ENCODE peak calls at places on chromosomes 1 and 21, in nine cellular contexts. U is CD4-positive, CD25-positive, alpha-beta regulatory T cell; B is Peyer's patch; E is HAP-1; K is left lung; S is sigmoid colon; C is lung; T is astrocyte; D is PC-9. J is an unnamed sample. For H3K36me3 and H3K4me1, the result is how much of the 10 kb centered on the place peaks cover.

GRCh38 chr1:239795289-239795688 is 296.4 kb upstream of the FMN2 start:
- DNase-seq in B (no peak), C (no peak), T (no peak), K (no peak), E (no peak), D (no peak), U (no peak), S (no peak), J (no peak)

GRCh38 chr1:153928776-153929432 is 6.1 kb upstream of the GATAD2B start:
- DNase-seq in E (no peak), S (no peak), C (no peak), B (peak), K (no peak), U (no peak), D (no peak), T (no peak), J (peak)

GRCh38 chr1:43587594-43587993 is 56.9 kb downstream of the PTPRF start:
- DNase-seq in E (no peak), U (no peak), T (peak), B (no peak), C (no peak), K (no peak), D (no peak), S (no peak), J (peak)

GRCh38 chr1:67817319-67817718 is 15.9 kb downstream of the GNG12 start:
- DNase-seq in B (peak), C (no peak), S (no peak), T (no peak), K (no peak), U (no peak), D (no peak), E (no peak), J (no peak)

GRCh38 chr1:9861371-9861770 is 37.6 kb upstream of the CLSTN1 start:
- DNase-seq in E (peak), D (no peak), S (no peak), B (no peak), C (no peak), U (no peak), K (no peak), T (no peak), J (no peak)

GRCh38 chr1:56472860-56473259 is 106.5 kb downstream of the PLPP3 start:
- DNase-seq in D (no peak), T (no peak), C (no peak), E (no peak), B (peak), S (no peak), U (no peak), K (no peak), J (no peak)

GRCh38 chr21:32061755-32062154 is 188.9 kb downstream of the HUNK start:
- DNase-seq in K (no peak), B (no peak), S (no peak), U (no peak), C (no peak), D (no peak), T (no peak), E (no peak), J (no peak)

GRCh38 chr1:87335175-87335992 is 6.7 kb downstream of the LMO4 start:
- DNase-seq in T (peak), D (peak), B (peak), K (peak), S (peak), C (peak), U (peak), E (peak), J (peak)

GRCh38 chr1:21299007-21299406 is 8.7 kb upstream of the ECE1 start:
- DNase-seq in T (no peak), K (no peak), C (no peak), U (peak), S (no peak), B (peak), D (peak), E (no peak), J (no peak)

GRCh38 chr1:161039154-161039545 is 386 bp upstream of the TSTD1 start:
- DNase-seq in D (no peak), S (no peak), E (no peak), C (no peak), K (no peak), B (no peak), U (no peak), T (no peak), J (no peak)

GRCh38 chr1:81681570-81681969 is 119.2 kb upstream of the ADGRL2 start:
- DNase-seq in B (no peak), K (no peak), S (no peak), D (peak), T (peak), U (no peak), C (no peak), E (no peak), J (peak)

GRCh38 chr1:121558514-121558913 is 373.7 kb downstream of the SRGAP2C start:
- DNase-seq in S (no peak), E (no peak), B (no peak), U (no peak), D (peak), C (no peak), K (no peak), T (peak), J (peak)

GRCh38 chr1:59499273-59499955 is 202.5 kb downstream of the FGGY start:
- DNase-seq in T (peak), U (no peak), E (no peak), C (no peak), K (no peak), B (no peak), D (no peak), S (no peak), J (no peak)

GRCh38 chr1:62213075-62213914 is 18.6 kb downstream of the L1TD1 start:
- DNase-seq in C (no peak), S (peak), D (no peak), E (no peak), K (no peak), U (no peak), B (no peak), T (peak), J (no peak)

GRCh38 chr21:39863111-39863510 is 4.1 kb upstream of the PCP4 start:
- DNase-seq in C (peak), E (no peak), U (no peak), S (no peak), D (no peak), T (peak), K (no peak), B (no peak), J (peak)

GRCh38 chr1:150017206-150017750 is 6.8 kb upstream of the OTUD7B start:
- DNase-seq in E (no peak), T (no peak), C (peak), K (no peak), D (peak), B (peak), S (no peak), U (no peak), J (no peak)

GRCh38 chr1:247613405-247613804 is 8.0 kb downstream of the OR2G3 start:
- DNase-seq in U (no peak), D (no peak), T (no peak), K (no peak), E (no peak), S (no peak), C (no peak), B (no peak), J (no peak)

GRCh38 chr1:156497743-156498446 is 2.7 kb downstream of the MEF2D start:
- DNase-seq in T (no peak), U (no peak), K (no peak), E (no peak), D (no peak), B (no peak), S (peak), C (no peak), J (no peak)

GRCh38 chr1:4564083-4564482 is 90.3 kb upstream of the AJAP1 start:
- DNase-seq in D (no peak), K (no peak), E (no peak), S (no peak), T (no peak), U (no peak), B (no peak), C (no peak), J (no peak)

GRCh38 chr1:110243581-110243980 is 33.5 kb downstream of the KCNC4 start:
- DNase-seq in S (peak), B (no peak), T (no peak), D (no peak), C (no peak), U (no peak), K (no peak), E (no peak), J (no peak)

GRCh38 chr1:224623310-224623714 is 7.2 kb downstream of the CNIH3 start:
- DNase-seq in K (no peak), C (no peak), D (no peak), U (no peak), S (no peak), T (peak), B (no peak), E (no peak), J (no peak)

GRCh38 chr1:6785721-6786505 is 659 bp downstream of the CAMTA1 start:
- DNase-seq in E (peak), K (peak), S (peak), T (no peak), U (peak), B (peak), C (no peak), D (peak), J (peak)

GRCh38 chr21:32304998-32305397 is 6.3 kb downstream of the MRAP start:
- DNase-seq in K (no peak), T (no peak), D (no peak), C (no peak), E (no peak), B (no peak), U (no peak), S (no peak), J (no peak)

GRCh38 chr1:2639203-2639602 is 6.4 kb upstream of the MMEL1 start:
- DNase-seq in C (no peak), K (no peak), B (no peak), U (no peak), T (no peak), S (no peak), E (no peak), D (no peak), J (no peak)

GRCh38 chr21:37642493-37642892 is 273.8 kb downstream of the KCNJ6 start:
- DNase-seq in U (peak), B (no peak), D (no peak), T (no peak), K (no peak), C (no peak), E (peak), S (no peak), J (no peak)
- H3K36me3 ChIP-seq in U (under half), B (under half), D (under half), T (under half), K (under half), C (under half), E (under half), S (under half), J (under half)

GRCh38 chr1:231418101-231418740 is 3.9 kb downstream of the EGLN1 start:
- DNase-seq in U (no peak), D (no peak), S (no peak), K (no peak), C (no peak), B (no peak), T (no peak), E (no peak), J (no peak)
- H3K4me1 ChIP-seq in U (half or more), D (under half), S (half or more), K (under half), C (under half), B (under half), T (under half), E (under half), J (under half)

DNA sequence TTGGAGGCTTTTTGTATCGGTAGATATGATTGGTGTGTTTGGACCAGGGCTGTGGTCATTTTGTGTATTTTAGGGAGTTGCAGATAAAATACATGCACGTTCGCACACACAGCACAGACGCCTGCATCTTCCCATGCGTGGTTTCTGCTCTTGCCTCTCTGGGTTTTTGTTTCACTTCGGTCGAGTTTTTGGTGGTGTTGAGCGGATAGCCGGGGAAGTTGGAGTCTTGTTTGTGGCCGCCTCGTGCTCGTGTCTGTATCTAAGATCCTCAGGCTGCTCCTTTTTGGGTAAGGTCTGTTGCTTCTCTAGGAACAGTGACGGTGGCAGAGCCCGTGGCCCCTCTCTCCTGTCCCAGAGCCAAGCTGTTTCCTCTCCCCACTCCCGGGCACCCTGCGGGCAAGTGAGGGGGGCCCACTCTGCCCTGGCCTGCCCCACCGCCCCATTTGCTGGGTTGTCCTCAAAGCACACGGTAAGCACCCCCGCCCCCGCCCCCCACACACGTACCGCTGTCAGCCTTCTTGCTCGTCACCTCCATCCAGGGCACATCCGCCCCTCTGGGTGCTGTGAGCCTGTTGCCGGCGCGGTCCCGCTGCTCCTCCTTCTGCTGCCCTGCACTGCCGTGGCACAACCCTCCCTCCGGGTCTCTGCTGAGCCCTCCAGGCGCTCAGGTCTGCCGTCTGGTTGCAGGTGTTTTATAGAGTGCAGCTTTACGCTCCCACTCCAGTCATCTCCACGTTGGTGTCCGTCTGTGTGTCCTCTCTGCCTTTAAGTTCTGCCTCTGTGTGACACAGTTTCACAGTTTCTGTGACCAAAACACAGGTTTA is 51.9 kb downstream of the AGPAT3 start:
- DNase-seq in U (peak), K (no peak), S (peak), D (no peak), T (no peak), B (peak), E (no peak), C (no peak), J (no peak)
- H3K4me3 ChIP-seq in U (peak), K (no peak), S (peak), D (no peak), T (no peak), B (peak), E (no peak), C (no peak), J (peak)

GRCh38 chr1:175963740-175964139 is 220.3 kb upstream of the TNR start:
- DNase-seq in D (no peak), C (no peak), E (no peak), B (no peak), K (no peak), S (no peak), U (no peak), T (no peak), J (no peak)

GRCh38 chr1:175969236-175969635 is 225.8 kb upstream of the TNR start:
- DNase-seq in S (no peak), K (no peak), E (no peak), U (no peak), B (no peak), C (no peak), T (no peak), D (no peak), J (no peak)

GRCh38 chr1:175968486-175969182 is 225.2 kb upstream of the TNR start:
- DNase-seq in S (no peak), U (no peak), D (no peak), B (no peak), T (peak), K (no peak), C (no peak), E (peak), J (peak)
- H3K36me3 ChIP-seq in S (under half), U (under half), D (under half), B (under half), T (under half), K (under half), C (under half), E (under half), J (under half)

GRCh38 chr1:198780376-198780775 is 141.5 kb downstream of the PTPRC start:
- DNase-seq in C (no peak), D (no peak), K (no peak), T (no peak), S (no peak), E (no peak), U (no peak), B (no peak), J (no peak)

GRCh38 chr1:198776602-198777029 is 137.8 kb downstream of the PTPRC start:
- DNase-seq in S (peak), B (peak), T (peak), E (no peak), D (no peak), C (peak), K (peak), U (no peak), J (peak)

GRCh38 chr1:198775606-198776005 is 136.8 kb downstream of the PTPRC start:
- DNase-seq in S (no peak), K (peak), B (no peak), D (no peak), T (peak), U (no peak), C (no peak), E (no peak), J (no peak)

GRCh38 chr1:198774418-198774817 is 135.6 kb downstream of the PTPRC start:
- DNase-seq in K (no peak), T (no peak), B (no peak), S (no peak), E (no peak), U (no peak), C (no peak), D (no peak), J (no peak)

GRCh38 chr1:198778049-198778448 is 139.2 kb downstream of the PTPRC start:
- DNase-seq in C (no peak), B (no peak), D (no peak), T (peak), E (no peak), U (no peak), K (peak), S (no peak), J (no peak)
- H3K4me1 ChIP-seq in C (under half), B (under half), D (under half), T (under half), E (under half), U (under half), K (under half), S (under half), J (under half)

J was measured in adipocyte.